ENCODE peak calls at places on chromosomes 11 and 22, in six cellular contexts. H is H1, D is A549, I is K562, P is GM12878, W is HepG2. S is an unnamed sample.

GRCh38 chr11:33778682-33779081 is 4.4 kb upstream of the FBXO3 start:
- DNase-seq in H (no peak), D (no peak), I (no peak), P (no peak), W (no peak), S (peak)

GRCh38 chr11:132648841-132649240 is 883.5 kb downstream of the OPCML start:
- DNase-seq in H (no peak), D (no peak), I (no peak), P (no peak), W (no peak), S (no peak)

GRCh38 chr11:79189604-79190003 is 251.2 kb downstream of the TENM4 start:
- DNase-seq in H (no peak), D (no peak), I (no peak), P (no peak), W (no peak), S (no peak)

GRCh38 chr22:21013742-21014201 is 1.2 kb upstream of the P2RX6 start:
- DNase-seq in H (no peak), D (no peak), I (no peak), P (no peak), W (no peak), S (no peak)

GRCh38 chr11:130839950-130840666 is 76.2 kb downstream of the SNX19 start:
- DNase-seq in H (no peak), D (no peak), I (no peak), P (no peak), W (no peak), S (no peak)

GRCh38 chr11:79708319-79708928 is 267.6 kb upstream of the TENM4 start:
- DNase-seq in H (peak), D (peak), I (no peak), P (peak), W (peak), S (peak)

GRCh38 chr11:108084811-108085210 is 36.6 kb upstream of the ACAT1 start:
- DNase-seq in H (no peak), D (no peak), I (no peak), P (no peak), W (no peak), S (no peak)

GRCh38 chr11:75200051-75200450 is 40.5 kb upstream of the TPBGL start:
- DNase-seq in H (no peak), D (no peak), I (no peak), P (no peak), W (no peak), S (no peak)

GRCh38 chr22:46087816-46088277 is 62.5 kb upstream of the PPARA start:
- DNase-seq in H (no peak), D (peak), I (peak), P (no peak), W (no peak), S (peak)

GRCh38 chr22:20131593-20131855 is at the start of gene ZDHHC8:
- DNase-seq in H (no peak), D (no peak), I (peak), P (no peak), W (no peak), S (no peak)

GRCh38 chr22:31089101-31090100 is 8.3 kb downstream of the SMTN start:
- DNase-seq in H (peak), D (peak), I (peak), P (no peak), W (no peak), S (peak)

GRCh38 chr11:130166457-130166784 is 6.8 kb downstream of the ST14 start:
- DNase-seq in H (no peak), D (peak), I (peak), P (no peak), W (peak), S (peak)

GRCh38 chr22:40487663-40488249 is 117.4 kb downstream of the SGSM3 start:
- DNase-seq in H (no peak), D (peak), I (peak), P (no peak), W (peak), S (peak)

GRCh38 chr11:102436546-102436945 is 16.0 kb downstream of the TMEM123 start:
- DNase-seq in H (no peak), D (no peak), I (no peak), P (no peak), W (no peak), S (no peak)

GRCh38 chr11:13008625-13009475 is at the start of gene RASSF10:
- DNase-seq in H (peak), D (peak), I (no peak), P (no peak), W (no peak), S (peak)

GRCh38 chr11:17542249-17542648 is 2.0 kb downstream of the USH1C start:
- DNase-seq in H (no peak), D (peak), I (no peak), P (no peak), W (peak), S (no peak)

GRCh38 chr11:1890856-1891830 is 552 bp downstream of the PRR33 start:
- DNase-seq in H (no peak), D (no peak), I (peak), P (no peak), W (no peak), S (peak)

GRCh38 chr11:78493413-78493975 is 75.9 kb upstream of the GAB2 start:
- DNase-seq in H (no peak), D (no peak), I (no peak), P (no peak), W (no peak), S (no peak)

GRCh38 chr11:94142308-94143277 is 14.0 kb downstream of the PANX1 start:
- DNase-seq in H (no peak), D (no peak), I (peak), P (no peak), W (peak), S (no peak)

GRCh38 chr11:117973446-117973922 is 12.7 kb upstream of the IL10RA start:
- DNase-seq in H (no peak), D (no peak), I (peak), P (no peak), W (no peak), S (no peak)

GRCh38 chr11:35009191-35009940 is 92.9 kb downstream of the PDHX start:
- DNase-seq in H (no peak), D (peak), I (no peak), P (no peak), W (peak), S (no peak)

GRCh38 chr11:82864268-82864667 is 36.0 kb downstream of the PRCP start:
- DNase-seq in H (no peak), D (peak), I (peak), P (no peak), W (peak), S (peak)

GRCh38 chr11:134278356-134278755 is 2.2 kb downstream of the GLB1L3 start:
- DNase-seq in H (no peak), D (no peak), I (no peak), P (no peak), W (no peak), S (no peak)

DNA sequence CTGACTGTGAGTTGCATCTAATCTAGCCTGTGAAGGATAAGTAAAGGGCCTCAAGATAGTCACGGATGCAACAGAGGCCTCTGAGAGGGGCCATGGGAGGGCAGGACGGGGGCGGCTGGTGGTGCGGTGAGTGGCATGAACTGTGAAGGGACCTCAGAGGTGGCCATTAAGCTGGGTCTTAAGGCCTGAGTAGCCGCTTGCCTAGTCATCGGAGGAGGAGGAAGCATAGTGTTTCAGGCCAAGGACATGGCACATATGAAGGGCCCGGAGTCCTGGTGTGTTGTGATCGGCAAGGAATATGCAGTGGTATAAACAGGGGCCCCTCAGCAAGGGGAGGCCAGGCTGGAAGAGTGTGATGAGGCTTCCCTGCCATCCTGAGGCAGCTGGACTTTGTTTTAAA is 51.8 kb downstream of the TRIOBP start:
- DNase-seq in H (no peak), D (no peak), I (no peak), P (no peak), W (no peak), S (no peak)
- H3K4me2 ChIP-seq in H (no peak), D (peak), I (no peak), P (no peak), W (peak), S (peak)

GRCh38 chr11:61129608-61130523 is 27.6 kb downstream of the CD5 start:
- DNase-seq in H (peak), D (peak), I (peak), P (peak), W (peak), S (peak)
- TF ChIP-seq EP300 in H (no peak), D (no peak), I (peak), P (no peak), W (no peak), S (no peak)

GRCh38 chr22:32558681-32559355 is 84.2 kb downstream of the FBXO7 start:
- DNase-seq in H (no peak), D (peak), I (no peak), P (no peak), W (no peak), S (no peak)
- H3K4me2 ChIP-seq in H (no peak), D (peak), I (no peak), P (no peak), W (no peak), S (peak)

DNA sequence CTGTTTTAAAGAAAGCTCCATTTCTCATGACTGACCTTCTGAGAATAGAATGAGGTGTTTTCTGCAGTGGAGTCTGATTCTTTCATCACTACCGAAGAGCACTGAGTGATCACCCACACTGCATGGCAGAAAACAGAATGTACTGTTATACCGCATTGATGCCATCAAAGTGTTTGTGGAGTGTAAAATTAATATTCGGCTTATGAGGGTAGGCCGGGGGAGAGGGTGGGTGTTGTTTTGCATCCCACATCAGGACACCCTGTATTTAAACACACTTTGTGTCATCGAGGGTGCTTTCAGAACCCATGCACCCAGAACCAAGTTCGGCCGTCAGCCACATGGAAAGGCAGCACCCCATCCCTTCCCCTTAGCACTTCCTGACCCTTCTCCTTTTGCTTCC is 41.3 kb upstream of the ETS1 start:
- DNase-seq in H (no peak), D (no peak), I (no peak), P (no peak), W (no peak), S (no peak)
- TF ChIP-seq EP300 in H (no peak), D (no peak), I (no peak), P (no peak), W (no peak), S (no peak)

GRCh38 chr11:54558407-54558806 is 45.4 kb downstream of the OR4C46 start:
- DNase-seq in H (no peak), D (no peak), I (no peak), P (no peak), W (no peak), S (no peak)
- H3K4me2 ChIP-seq in H (no peak), D (no peak), I (no peak), P (no peak), W (no peak), S (no peak)

DNA sequence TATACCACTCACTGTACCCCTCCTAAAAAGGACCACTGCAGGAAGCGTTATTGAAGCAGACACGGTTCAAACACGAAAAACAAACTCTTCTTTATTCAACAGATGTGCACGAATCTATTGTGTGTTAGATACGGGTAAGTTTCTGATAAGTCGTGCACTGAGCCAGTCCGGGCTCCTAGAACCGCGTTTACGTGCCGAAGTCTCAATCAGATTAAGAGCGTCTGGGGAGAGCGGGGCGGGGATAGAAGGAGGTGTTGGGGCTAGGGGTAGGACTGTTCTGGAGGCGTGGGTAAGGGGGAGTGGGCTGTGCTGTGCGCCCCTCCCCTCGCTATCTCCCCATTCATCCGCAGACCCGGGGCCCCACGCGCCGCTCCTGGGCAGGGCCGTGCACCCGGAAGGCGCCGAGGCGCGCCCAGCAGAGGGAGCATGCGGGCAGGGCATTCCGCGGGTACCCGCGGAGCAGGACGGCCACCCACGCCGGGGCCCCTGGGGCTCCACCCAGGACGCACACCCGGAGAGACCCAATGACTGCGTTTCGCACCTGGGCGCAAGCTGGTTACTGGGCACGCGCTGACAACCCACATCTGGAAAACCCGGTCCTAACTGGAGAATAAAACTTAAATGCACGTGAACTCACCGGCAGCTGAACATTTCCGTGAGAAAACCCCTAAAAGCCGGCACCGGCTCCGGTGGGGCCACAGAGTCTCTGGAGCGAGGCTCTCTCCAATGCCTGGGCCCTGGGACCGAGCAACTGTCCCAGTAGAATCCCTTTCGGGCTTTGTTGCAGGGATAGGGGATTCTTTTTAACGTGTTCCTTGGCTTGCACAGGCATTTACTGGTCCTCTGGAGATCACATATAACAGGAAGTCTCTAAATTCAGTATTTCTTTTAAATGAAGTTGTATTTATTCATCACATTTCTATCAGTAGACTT is 40.6 kb downstream of the WEE1 start:
- DNase-seq in H (peak), D (peak), I (peak), P (peak), W (peak), S (peak)
- TF ChIP-seq EP300 in H (no peak), D (no peak), I (no peak), P (no peak), W (no peak), S (no peak)

GRCh38 chr22:48559647-48560388 is 1267.9 kb downstream of the BRD1 start:
- DNase-seq in H (no peak), D (no peak), I (no peak), P (no peak), W (no peak), S (no peak)
- H3K4me2 ChIP-seq in H (no peak), D (no peak), I (no peak), P (no peak), W (no peak), S (no peak)

GRCh38 chr22:43293661-43294392 is 49.3 kb downstream of the SCUBE1 start:
- DNase-seq in H (no peak), D (peak), I (peak), P (no peak), W (peak), S (no peak)
- TF ChIP-seq EP300 in H (no peak), D (no peak), I (peak), P (no peak), W (peak), S (no peak)

DNA sequence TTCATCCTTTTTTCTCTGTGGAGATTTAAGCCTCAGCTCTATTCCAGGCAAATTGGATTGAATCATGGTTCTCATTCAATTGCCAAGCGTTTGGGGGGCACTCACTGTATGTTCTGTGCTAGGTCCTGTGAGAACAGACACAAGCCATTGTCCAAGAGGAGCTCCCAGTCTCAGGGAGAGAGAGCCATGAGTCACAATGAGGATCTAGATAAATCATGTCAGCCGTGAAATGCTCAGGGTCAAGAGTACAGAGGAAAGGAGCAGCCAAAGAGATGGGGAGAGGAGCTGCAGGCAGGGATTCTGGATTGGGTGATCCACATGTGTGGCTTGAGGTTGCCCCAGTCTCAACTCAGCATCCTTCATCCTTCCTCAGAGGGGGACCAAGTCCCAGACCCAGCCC is 93.6 kb downstream of the FEZ1 start:
- DNase-seq in H (no peak), D (no peak), I (no peak), P (no peak), W (no peak), S (no peak)
- H3K4me2 ChIP-seq in H (peak), D (no peak), I (no peak), P (no peak), W (no peak), S (no peak)